ENCODE peak calls at places on chromosome 7, in four cellular contexts. One of them, this sample, is unnamed.

GRCh38 chr7:87797798-87798403 is 78.3 kb downstream of the SLC25A40 start:
- DNase-seq in HepG2: peak; percentile 48
- DNase-seq in fibroblast of lung: peak; percentile 33
- DNase-seq in IMR-90: peak; percentile 47
- DNase-seq in this sample: peak; percentile 13

GRCh38 chr7:77247206-77247850 is 47.7 kb upstream of the FGL2 start:
- DNase-seq in IMR-90: peak; percentile 83
- DNase-seq in HepG2: peak; percentile 77
- DNase-seq in fibroblast of lung: peak; percentile 54
- DNase-seq in this sample: peak; percentile 82

GRCh38 chr7:44213872-44214595 is 13.3 kb downstream of the YKT6 start:
- DNase-seq in IMR-90: peak; percentile 41
- DNase-seq in fibroblast of lung: peak; percentile 40
- DNase-seq in HepG2: peak; percentile 56
- DNase-seq in this sample: peak; percentile 25

GRCh38 chr7:6437251-6437650 is 10.5 kb downstream of the DAGLB start:
- DNase-seq in HepG2: peak; percentile 32
- DNase-seq in IMR-90: no peak
- DNase-seq in fibroblast of lung: peak; percentile 60
- DNase-seq in this sample: no peak

GRCh38 chr7:14606101-14606500 is 296.4 kb downstream of the DGKB start:
- DNase-seq in IMR-90: peak; percentile 10
- DNase-seq in HepG2: no peak
- DNase-seq in fibroblast of lung: peak; percentile 76
- DNase-seq in this sample: no peak

GRCh38 chr7:80018941-80019808 is 115.5 kb upstream of the GNAI1 start:
- DNase-seq in HepG2: peak; percentile 43
- DNase-seq in fibroblast of lung: peak; percentile 32
- DNase-seq in IMR-90: peak; percentile 64
- DNase-seq in this sample: peak; percentile 67

GRCh38 chr7:35694161-35694783 is 663 bp downstream of the HERPUD2 start:
- DNase-seq in fibroblast of lung: peak; percentile 25
- DNase-seq in IMR-90: peak; percentile 4
- DNase-seq in HepG2: no peak
- DNase-seq in this sample: no peak

GRCh38 chr7:30116771-30117170 is 18.0 kb upstream of the MTURN start:
- DNase-seq in HepG2: no peak
- DNase-seq in IMR-90: no peak
- DNase-seq in fibroblast of lung: peak; percentile 71
- DNase-seq in this sample: no peak

GRCh38 chr7:256461-256940 is 33.5 kb upstream of the FOXL3 start:
- DNase-seq in HepG2: no peak
- DNase-seq in fibroblast of lung: no peak
- DNase-seq in IMR-90: no peak
- DNase-seq in this sample: no peak

GRCh38 chr7:930975-931758 is 23.3 kb downstream of the ADAP1 start:
- DNase-seq in fibroblast of lung: no peak
- DNase-seq in IMR-90: no peak
- DNase-seq in HepG2: no peak
- DNase-seq in this sample: no peak

GRCh38 chr7:131109011-131109756 is 218.5 kb upstream of the MKLN1 start:
- DNase-seq in IMR-90: peak; percentile 56
- DNase-seq in HepG2: no peak
- DNase-seq in fibroblast of lung: peak; percentile 26
- DNase-seq in this sample: no peak

GRCh38 chr7:121513105-121513504 is 117.0 kb upstream of the FAM3C start:
- DNase-seq in IMR-90: no peak
- DNase-seq in fibroblast of lung: no peak
- DNase-seq in HepG2: no peak
- DNase-seq in this sample: no peak

GRCh38 chr7:89311886-89312285 is 516.3 kb upstream of the TEX47 start:
- DNase-seq in fibroblast of lung: no peak
- DNase-seq in IMR-90: no peak
- DNase-seq in HepG2: no peak
- DNase-seq in this sample: no peak

GRCh38 chr7:29156798-29157461 is 10.6 kb upstream of the CPVL start:
- DNase-seq in fibroblast of lung: no peak
- DNase-seq in IMR-90: no peak
- DNase-seq in HepG2: no peak
- DNase-seq in this sample: peak; percentile 79

GRCh38 chr7:28207486-28208158 is 27.0 kb upstream of the JAZF1 start:
- DNase-seq in HepG2: no peak
- DNase-seq in IMR-90: no peak
- DNase-seq in fibroblast of lung: peak; percentile 68
- DNase-seq in this sample: no peak

GRCh38 chr7:3879337-3880054 is 578.4 kb downstream of the SDK1 start:
- DNase-seq in HepG2: no peak
- DNase-seq in fibroblast of lung: peak; percentile 9
- DNase-seq in IMR-90: no peak
- DNase-seq in this sample: no peak

GRCh38 chr7:47461161-47461560 is 120.8 kb downstream of the TNS3 start:
- DNase-seq in IMR-90: peak; percentile 80
- DNase-seq in HepG2: no peak
- DNase-seq in fibroblast of lung: peak; percentile 95
- DNase-seq in this sample: no peak

GRCh38 chr7:116836911-116837310 is 25.5 kb upstream of the CAPZA2 start:
- DNase-seq in HepG2: no peak
- DNase-seq in IMR-90: no peak
- DNase-seq in fibroblast of lung: peak; percentile 16
- DNase-seq in this sample: no peak

GRCh38 chr7:33243319-33243881 is 114.0 kb downstream of the BBS9 start:
- DNase-seq in IMR-90: peak; percentile 70
- DNase-seq in HepG2: peak; percentile 48
- DNase-seq in fibroblast of lung: peak; percentile 51
- DNase-seq in this sample: no peak

GRCh38 chr7:135802697-135803096 is 54.1 kb upstream of the FAM180A start:
- DNase-seq in HepG2: no peak
- DNase-seq in IMR-90: peak; percentile 14
- DNase-seq in fibroblast of lung: peak; percentile 11
- DNase-seq in this sample: no peak

GRCh38 chr7:139936760-139937310 is 107.8 kb downstream of the TBXAS1 start:
- DNase-seq in fibroblast of lung: peak; percentile 88
- DNase-seq in IMR-90: peak; percentile 88
- DNase-seq in HepG2: peak; percentile 62
- DNase-seq in this sample: no peak

GRCh38 chr7:40826419-40827216 is 691.8 kb downstream of the SUGCT start:
- DNase-seq in fibroblast of lung: peak; percentile 64
- DNase-seq in IMR-90: peak; percentile 73
- DNase-seq in HepG2: peak; percentile 1
- DNase-seq in this sample: no peak

GRCh38 chr7:92603089-92603445 is 12.9 kb upstream of the FAM133B start:
- DNase-seq in IMR-90: no peak
- DNase-seq in fibroblast of lung: no peak
- DNase-seq in HepG2: no peak
- DNase-seq in this sample: no peak

GRCh38 chr7:123627859-123628258 is 26.2 kb downstream of the ASB15 start:
- DNase-seq in IMR-90: no peak
- DNase-seq in HepG2: no peak
- DNase-seq in fibroblast of lung: no peak
- DNase-seq in this sample: no peak

DNA sequence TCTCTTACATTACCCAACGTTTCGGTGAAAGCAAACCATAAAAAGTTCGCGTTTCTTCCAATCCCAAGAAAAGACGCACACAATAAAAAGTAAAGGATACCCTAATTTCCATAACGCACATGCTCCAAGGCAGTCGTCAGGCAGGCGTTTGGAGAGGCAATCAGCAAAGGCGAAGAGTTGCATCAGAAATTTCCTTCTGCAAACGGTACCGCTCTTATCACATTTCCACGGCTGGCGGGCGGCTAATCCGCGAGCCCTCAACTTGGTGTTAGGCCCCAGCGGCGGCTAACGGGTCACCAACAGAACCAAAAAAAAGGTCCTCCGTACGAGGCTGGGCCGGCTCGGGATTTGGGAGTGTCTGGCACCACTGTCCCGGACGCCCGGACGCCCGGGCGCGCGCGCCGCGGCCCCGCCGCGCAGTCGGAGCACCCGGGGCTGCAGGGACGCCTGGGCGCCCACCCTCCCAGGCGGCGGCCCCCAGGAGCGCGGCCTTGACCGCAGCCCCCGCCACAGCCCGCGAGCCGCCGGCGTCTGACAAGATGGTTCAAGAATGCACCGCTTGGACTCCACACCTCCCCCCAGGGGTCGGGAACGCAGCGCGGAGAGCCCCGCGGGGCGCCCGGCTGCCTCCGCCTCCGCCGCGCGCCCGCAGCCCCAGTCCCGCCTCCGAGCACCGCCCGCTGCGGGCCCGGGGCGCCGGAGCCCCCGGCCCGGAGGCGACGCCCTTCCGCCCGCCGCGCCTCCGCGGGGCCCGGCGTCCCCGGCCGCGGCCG is 9.8 kb upstream of the GRB10 start:
- DNase-seq in IMR-90: peak; percentile 58
- DNase-seq in fibroblast of lung: peak; percentile 72
- DNase-seq in HepG2: no peak
- DNase-seq in this sample: no peak
- H3K9ac ChIP-seq in IMR-90: peak overlapping the region; percentile 92
- H3K9ac ChIP-seq in fibroblast of lung: peak overlapping the region; percentile 59
- H3K9ac ChIP-seq in HepG2: peak overlapping the region; percentile 37
- H3K9ac ChIP-seq in this sample: no peak overlapping the region

DNA sequence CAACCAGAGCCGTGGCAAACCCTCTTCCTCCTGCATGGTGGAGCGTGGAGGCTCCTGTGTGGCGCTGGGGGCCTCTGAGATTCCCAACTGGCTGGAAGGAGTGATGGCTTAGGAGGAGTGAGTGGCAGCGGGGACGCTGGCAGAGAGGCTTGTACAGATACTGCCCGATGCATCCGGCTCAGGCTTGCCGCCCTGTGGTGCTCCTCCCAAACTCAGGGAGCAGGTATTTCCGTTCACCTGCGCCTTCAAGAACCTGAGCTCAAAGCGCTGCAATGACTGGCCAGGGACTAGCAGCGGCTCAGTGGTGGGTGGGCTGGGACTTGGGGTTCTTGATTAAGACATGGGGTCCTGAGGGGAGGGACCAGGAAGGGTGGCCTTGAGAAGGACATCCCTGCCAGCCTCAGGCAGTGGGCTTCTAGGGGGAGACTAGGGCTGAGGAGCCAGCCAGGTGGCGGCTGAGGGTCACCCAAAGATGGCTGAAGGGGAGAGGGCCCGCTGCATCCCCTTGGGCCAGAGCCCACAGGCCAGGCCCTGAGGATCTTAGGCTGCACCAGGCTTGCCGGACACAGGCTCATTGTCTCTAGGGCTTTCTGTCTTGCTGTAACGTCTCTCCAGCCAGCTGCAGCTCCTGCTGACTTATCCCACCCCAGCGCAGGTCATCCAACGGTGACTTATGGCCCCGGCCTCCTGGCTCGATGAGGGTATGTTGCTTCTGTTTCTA is 3.2 kb downstream of the ZNF775 start:
- DNase-seq in fibroblast of lung: no peak
- DNase-seq in HepG2: no peak
- DNase-seq in IMR-90: no peak
- DNase-seq in this sample: no peak
- TF ChIP-seq CTCF in fibroblast of lung: no peak
- TF ChIP-seq CTCF in HepG2: no peak
- TF ChIP-seq CTCF in IMR-90: no peak
- TF ChIP-seq CTCF in this sample: no peak

GRCh38 chr7:73725703-73726466 is 6.4 kb upstream of the STX1A start:
- DNase-seq in fibroblast of lung: peak; percentile 37
- DNase-seq in IMR-90: peak; percentile 53
- DNase-seq in HepG2: peak; percentile 66
- DNase-seq in this sample: peak; percentile 83
- H3K4me2 ChIP-seq in fibroblast of lung: no peak overlapping the region
- H3K4me2 ChIP-seq in IMR-90: no peak overlapping the region
- H3K4me2 ChIP-seq in HepG2: peak overlapping the region; percentile 58
- H3K4me2 ChIP-seq in this sample: no peak overlapping the region

GRCh38 chr7:134546903-134547737 is 1.8 kb upstream of the AKR1B15 start:
- DNase-seq in fibroblast of lung: no peak
- DNase-seq in IMR-90: peak; percentile 62
- DNase-seq in HepG2: peak; percentile 50
- DNase-seq in this sample: peak; percentile 53
- H3K9ac ChIP-seq in fibroblast of lung: no peak overlapping the region
- H3K9ac ChIP-seq in IMR-90: peak overlapping the region; percentile 39
- H3K9ac ChIP-seq in HepG2: no peak overlapping the region
- H3K9ac ChIP-seq in this sample: no peak overlapping the region

DNA sequence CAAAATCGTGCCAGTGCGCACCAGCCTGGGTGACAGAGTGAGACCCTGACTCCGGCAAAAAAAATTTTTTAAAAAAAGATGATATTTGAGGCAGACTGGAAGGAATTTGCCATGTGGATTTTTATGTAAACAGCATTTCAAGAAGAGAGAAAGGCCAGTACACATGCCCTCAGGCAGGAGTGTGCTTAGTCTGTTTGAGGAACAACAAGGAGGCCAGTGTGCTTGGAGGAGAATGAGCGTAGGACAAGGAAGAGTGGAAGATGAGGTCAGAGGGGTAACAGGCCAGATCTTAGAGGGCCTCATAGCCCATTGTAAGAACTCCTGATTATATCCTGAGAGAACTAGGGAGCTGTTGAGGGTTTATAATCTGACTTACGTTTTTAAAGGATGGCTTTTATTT is 17.2 kb upstream of the STRIP2 start:
- DNase-seq in HepG2: no peak
- DNase-seq in fibroblast of lung: no peak
- DNase-seq in IMR-90: no peak
- DNase-seq in this sample: no peak
- TF ChIP-seq CTCF in HepG2: no peak
- TF ChIP-seq CTCF in fibroblast of lung: no peak
- TF ChIP-seq CTCF in IMR-90: no peak
- TF ChIP-seq CTCF in this sample: no peak

DNA sequence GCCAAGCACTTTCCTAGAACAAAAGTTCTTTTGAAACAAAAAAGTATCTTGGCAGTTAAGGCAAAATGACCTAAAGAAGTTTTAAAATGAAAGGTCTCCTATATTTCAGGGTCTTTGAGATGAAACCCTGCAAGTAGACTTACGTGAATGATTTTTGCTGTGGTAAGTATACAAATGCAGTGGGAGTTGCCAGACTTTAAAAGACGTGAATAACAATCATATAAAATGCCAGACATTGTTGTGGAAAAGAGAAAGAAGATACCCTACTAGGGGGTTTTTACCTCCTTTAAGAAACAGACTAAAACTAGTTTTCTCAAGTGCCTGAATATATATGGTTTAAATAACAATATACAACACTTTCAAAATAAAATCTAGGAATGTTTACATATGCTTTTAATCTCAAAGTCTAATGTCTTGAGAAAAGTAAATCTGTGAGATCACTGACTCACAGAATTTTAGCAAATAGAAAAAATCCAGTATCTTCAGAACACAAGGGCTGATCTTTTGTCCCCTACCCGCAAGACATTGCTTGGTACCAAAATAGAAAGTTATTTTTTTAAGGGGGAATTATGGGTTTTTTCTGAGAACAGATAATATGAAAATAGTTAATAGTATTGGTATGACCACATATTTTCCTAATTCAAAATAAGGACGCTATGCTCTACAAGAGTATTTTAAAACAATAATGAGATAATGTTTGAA is 29.5 kb downstream of the LRRC17 start:
- DNase-seq in HepG2: no peak
- DNase-seq in fibroblast of lung: peak; percentile 36
- DNase-seq in IMR-90: no peak
- DNase-seq in this sample: no peak
- H3K4me2 ChIP-seq in HepG2: no peak overlapping the region
- H3K4me2 ChIP-seq in fibroblast of lung: peak overlapping the region; percentile 4
- H3K4me2 ChIP-seq in IMR-90: no peak overlapping the region
- H3K4me2 ChIP-seq in this sample: no peak overlapping the region

GRCh38 chr7:101803203-101804086 is 14.0 kb upstream of the CUX1 start:
- DNase-seq in IMR-90: no peak
- DNase-seq in fibroblast of lung: no peak
- DNase-seq in HepG2: peak; percentile 45
- DNase-seq in this sample: no peak
- H3K9ac ChIP-seq in IMR-90: no peak overlapping the region
- H3K9ac ChIP-seq in fibroblast of lung: no peak overlapping the region
- H3K9ac ChIP-seq in HepG2: no peak overlapping the region
- H3K9ac ChIP-seq in this sample: no peak overlapping the region